ENCODE peak calls at places on chromosomes 12 and 14, in four cellular contexts. Z is GM12865, U is WERI-Rb-1, L is NB4. D is an unnamed sample.

GRCh38 chr12:4106617-4107016 is 166.9 kb upstream of the CCND2 start:
- DNase-seq in Z (peak), U (no peak), L (no peak), D (no peak)

GRCh38 chr12:93778306-93778705 is 101.1 kb downstream of the CRADD start:
- DNase-seq in Z (no peak), U (no peak), L (no peak), D (no peak)

GRCh38 chr12:15620726-15621125 is 168.5 kb downstream of the EPS8 start:
- DNase-seq in Z (no peak), U (no peak), L (no peak), D (no peak)

GRCh38 chr14:50319293-50319692 is 7.2 kb downstream of the DMAC2L start:
- DNase-seq in Z (no peak), U (no peak), L (no peak), D (no peak)

GRCh38 chr14:21960636-21961035 is 287.0 kb upstream of the OR4E1 start:
- DNase-seq in Z (no peak), U (no peak), L (no peak), D (no peak)

GRCh38 chr12:55726911-55727310 is 1.9 kb downstream of the CD63 start:
- DNase-seq in Z (no peak), U (no peak), L (peak), D (no peak)

GRCh38 chr12:96493101-96493500 is 3.7 kb downstream of the CFAP54 start:
- DNase-seq in Z (no peak), U (no peak), L (no peak), D (no peak)

GRCh38 chr14:67622675-67623074 is 3.0 kb downstream of the ARG2 start:
- DNase-seq in Z (no peak), U (no peak), L (peak), D (no peak)

GRCh38 chr14:94517641-94518257 is 8.5 kb upstream of the SERPINA12 start:
- DNase-seq in Z (no peak), U (no peak), L (no peak), D (no peak)

GRCh38 chr12:108800591-108800990 is 56.8 kb downstream of the SSH1 start:
- DNase-seq in Z (no peak), U (no peak), L (no peak), D (no peak)

GRCh38 chr14:104795781-104796681 is 483 bp upstream of the AKT1 start:
- DNase-seq in Z (peak), U (peak), L (peak), D (no peak)

GRCh38 chr12:60501124-60501729 is 905.4 kb downstream of the SLC16A7 start:
- DNase-seq in Z (no peak), U (peak), L (peak), D (no peak)

GRCh38 chr12:85278598-85279448 is 1.2 kb upstream of the ALX1 start:
- DNase-seq in Z (no peak), U (no peak), L (no peak), D (no peak)

GRCh38 chr14:51302319-51303030 is 62.4 kb downstream of the TMX1 start:
- DNase-seq in Z (no peak), U (no peak), L (no peak), D (no peak)

GRCh38 chr14:64137657-64138290 is 156.4 kb downstream of the ESR2 start:
- DNase-seq in Z (peak), U (no peak), L (peak), D (no peak)
- TF ChIP-seq CTCF in Z (peak), U (no peak), L (no peak), D (no peak)

GRCh38 chr14:90903101-90903500 is 86.9 kb upstream of the TTC7B start:
- DNase-seq in Z (peak), U (peak), L (peak), D (no peak)
- TF ChIP-seq CTCF in Z (peak), U (peak), L (peak), D (peak)

GRCh38 chr12:81639196-81639595 is 120.0 kb downstream of the PPFIA2 start:
- DNase-seq in Z (no peak), U (no peak), L (no peak), D (no peak)

DNA sequence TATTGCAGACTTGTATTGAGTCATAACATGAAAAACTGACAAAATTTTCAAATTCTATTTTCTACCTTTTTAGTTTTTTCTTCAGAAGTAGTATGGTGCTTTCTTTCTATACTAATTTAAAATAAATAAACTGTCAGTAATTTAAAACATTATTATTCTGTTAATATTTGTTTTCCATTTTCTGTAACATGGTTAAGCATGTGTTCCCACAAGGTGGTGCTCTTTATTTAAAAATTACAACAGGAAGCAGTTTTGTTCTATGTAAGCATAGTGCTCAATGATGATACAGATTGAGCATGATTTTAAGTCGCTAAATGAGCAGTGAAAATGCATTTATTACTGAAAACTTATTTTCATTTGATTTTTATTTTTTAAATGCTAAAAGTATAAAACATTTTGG is 114.6 kb downstream of the PPFIA2 start:
- DNase-seq in Z (peak), U (no peak), L (peak), D (no peak)
- TF ChIP-seq CTCF in Z (peak), U (peak), L (no peak), D (peak)

GRCh38 chr12:91105807-91106206 is 5.5 kb downstream of the LUM start:
- DNase-seq in Z (no peak), U (no peak), L (no peak), D (no peak)
- TF ChIP-seq CTCF in Z (no peak), U (no peak), L (no peak), D (no peak)

GRCh38 chr14:38721822-38722431 is 381.1 kb downstream of the SEC23A start:
- DNase-seq in Z (peak), U (peak), L (peak), D (peak)

GRCh38 chr14:38723954-38724353 is 379.1 kb downstream of the SEC23A start:
- DNase-seq in Z (no peak), U (no peak), L (no peak), D (no peak)

GRCh38 chr14:38718519-38718918 is 384.5 kb downstream of the SEC23A start:
- DNase-seq in Z (no peak), U (no peak), L (no peak), D (no peak)

GRCh38 chr14:38724621-38725020 is 378.4 kb downstream of the SEC23A start:
- DNase-seq in Z (no peak), U (no peak), L (no peak), D (no peak)

GRCh38 chr14:38723277-38723676 is 379.8 kb downstream of the SEC23A start:
- DNase-seq in Z (no peak), U (no peak), L (no peak), D (no peak)
- TF ChIP-seq CTCF in Z (no peak), U (no peak), L (no peak), D (no peak)

DNA sequence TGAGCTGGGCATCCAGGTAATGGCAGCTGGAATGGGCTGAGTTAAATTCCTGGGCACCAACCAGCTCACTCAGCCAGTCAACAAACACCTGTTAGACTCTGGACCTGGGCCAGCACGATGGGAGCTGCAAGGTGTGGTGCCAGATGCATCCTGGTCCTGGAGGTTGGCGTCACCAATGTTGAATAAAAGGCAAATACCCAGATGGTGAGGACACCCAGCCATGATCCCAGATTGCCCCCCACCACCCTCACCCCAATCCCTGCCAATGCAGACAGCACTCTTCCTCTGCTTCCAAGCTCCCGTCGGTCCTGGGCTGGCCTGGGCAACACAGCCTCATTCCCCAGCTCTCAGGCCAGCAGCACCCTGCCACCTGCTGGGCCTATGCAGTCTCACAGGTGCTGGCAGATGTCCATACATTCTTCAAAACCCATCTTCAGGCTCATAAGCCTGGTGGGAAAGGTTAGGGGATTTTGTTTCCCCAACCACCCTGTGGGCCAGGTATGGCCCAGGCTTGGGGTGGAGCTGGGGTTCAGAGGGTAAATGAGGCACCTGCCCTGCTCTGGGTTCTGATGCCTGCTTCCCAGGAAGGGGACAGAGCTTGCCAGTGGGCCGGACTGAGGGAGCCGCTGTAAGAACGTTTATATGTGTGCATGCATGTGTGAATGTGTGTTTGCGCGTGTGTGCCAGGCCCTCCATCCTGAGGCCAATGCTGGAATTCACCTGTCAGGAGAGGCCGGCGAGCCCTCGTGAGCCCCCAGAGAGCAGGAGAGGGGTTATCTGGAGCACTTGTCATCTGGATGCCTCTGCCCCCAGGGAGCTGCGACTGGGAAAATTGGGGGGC is 58.0 kb downstream of the LGMN start:
- DNase-seq in Z (peak), U (peak), L (peak), D (no peak)
- TF ChIP-seq CTCF in Z (peak), U (peak), L (peak), D (no peak)

GRCh38 chr12:49013403-49013802 is 5.2 kb downstream of the PRKAG1 start:
- DNase-seq in Z (no peak), U (no peak), L (no peak), D (no peak)

GRCh38 chr12:49017764-49018281 is 753 bp downstream of the PRKAG1 start:
- DNase-seq in Z (peak), U (no peak), L (peak), D (no peak)

GRCh38 chr12:49012739-49013138 is 5.8 kb downstream of the PRKAG1 start:
- DNase-seq in Z (no peak), U (no peak), L (no peak), D (no peak)

GRCh38 chr12:49018282-49019119 is at the start of gene PRKAG1:
- DNase-seq in Z (peak), U (peak), L (peak), D (peak)

GRCh38 chr12:49014547-49014946 is 4.0 kb downstream of the PRKAG1 start:
- DNase-seq in Z (no peak), U (no peak), L (no peak), D (no peak)
- TF ChIP-seq CTCF in Z (no peak), U (no peak), L (peak), D (no peak)

GRCh38 chr14:52678591-52678990 is 16.8 kb downstream of the ERO1A start:
- DNase-seq in Z (peak), U (no peak), L (peak), D (no peak)
- TF ChIP-seq CTCF in Z (peak), U (peak), L (peak), D (peak)

DNA sequence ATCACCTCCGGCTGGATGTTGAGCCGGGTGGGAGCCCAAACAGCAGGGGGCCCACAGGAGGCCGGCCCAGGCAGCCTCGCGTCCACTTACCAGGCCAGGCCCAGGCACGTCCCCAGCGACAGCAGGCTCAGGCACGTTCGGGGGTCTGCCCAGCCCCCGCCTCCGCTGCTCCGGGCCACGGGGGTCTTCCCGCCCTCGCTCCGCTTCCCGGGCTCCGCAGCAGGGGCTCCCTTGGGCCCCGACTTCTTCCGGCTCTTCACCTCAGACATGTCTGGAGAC is 216 bp downstream of the IKBIP start:
- DNase-seq in Z (no peak), U (peak), L (no peak), D (no peak)
- TF ChIP-seq CTCF in Z (no peak), U (no peak), L (no peak), D (no peak)